ENCODE peak calls at places on chromosomes 5 and 9, in eight cellular contexts. One of them, this sample, is unnamed. For H3K27me3, the result is how much of the 10 kb centered on the place peaks cover.

GRCh38 chr5:59760798-59761348 is 132.7 kb downstream of the PDE4D start:
- DNase-seq in endothelial cell of umbilical vein: peak
- DNase-seq in colonic mucosa: no peak
- DNase-seq in neural progenitor cell: no peak
- DNase-seq in keratinocyte: no peak
- DNase-seq in astrocyte: peak
- DNase-seq in fibroblast of lung: peak
- DNase-seq in heart right ventricle: no peak
- DNase-seq in this sample: no peak

GRCh38 chr5:27124590-27124989 is 86.2 kb upstream of the CDH9 start:
- DNase-seq in endothelial cell of umbilical vein: no peak
- DNase-seq in colonic mucosa: no peak
- DNase-seq in neural progenitor cell: peak
- DNase-seq in keratinocyte: no peak
- DNase-seq in astrocyte: no peak
- DNase-seq in fibroblast of lung: peak
- DNase-seq in heart right ventricle: no peak
- DNase-seq in this sample: peak

GRCh38 chr9:135971892-135972291 is 10.7 kb upstream of the UBAC1 start:
- DNase-seq in endothelial cell of umbilical vein: no peak
- DNase-seq in colonic mucosa: peak
- DNase-seq in neural progenitor cell: peak
- DNase-seq in keratinocyte: peak
- DNase-seq in astrocyte: no peak
- DNase-seq in fibroblast of lung: no peak
- DNase-seq in heart right ventricle: no peak
- DNase-seq in this sample: no peak

GRCh38 chr5:137078171-137078665 is 420.9 kb downstream of the SPOCK1 start:
- DNase-seq in endothelial cell of umbilical vein: no peak
- DNase-seq in colonic mucosa: no peak
- DNase-seq in neural progenitor cell: no peak
- DNase-seq in keratinocyte: no peak
- DNase-seq in astrocyte: peak
- DNase-seq in fibroblast of lung: no peak
- DNase-seq in heart right ventricle: no peak
- DNase-seq in this sample: no peak

GRCh38 chr9:127942152-127943010 is 4.7 kb upstream of the DPM2 start:
- DNase-seq in endothelial cell of umbilical vein: peak
- DNase-seq in colonic mucosa: no peak
- DNase-seq in neural progenitor cell: peak
- DNase-seq in keratinocyte: no peak
- DNase-seq in astrocyte: no peak
- DNase-seq in fibroblast of lung: peak
- DNase-seq in heart right ventricle: peak
- DNase-seq in this sample: peak

GRCh38 chr5:178359738-178360137 is 127.1 kb upstream of the PHYKPL start:
- DNase-seq in endothelial cell of umbilical vein: no peak
- DNase-seq in colonic mucosa: no peak
- DNase-seq in neural progenitor cell: no peak
- DNase-seq in keratinocyte: no peak
- DNase-seq in astrocyte: no peak
- DNase-seq in fibroblast of lung: no peak
- DNase-seq in heart right ventricle: no peak
- DNase-seq in this sample: no peak

GRCh38 chr9:128051932-128052734 is 15.0 kb downstream of the NAIF1 start:
- DNase-seq in endothelial cell of umbilical vein: no peak
- DNase-seq in colonic mucosa: peak
- DNase-seq in neural progenitor cell: no peak
- DNase-seq in keratinocyte: peak
- DNase-seq in astrocyte: no peak
- DNase-seq in fibroblast of lung: no peak
- DNase-seq in heart right ventricle: no peak
- DNase-seq in this sample: no peak

GRCh38 chr5:124678478-124678877 is 68.0 kb downstream of the ZNF608 start:
- DNase-seq in endothelial cell of umbilical vein: no peak
- DNase-seq in colonic mucosa: no peak
- DNase-seq in neural progenitor cell: no peak
- DNase-seq in keratinocyte: no peak
- DNase-seq in astrocyte: no peak
- DNase-seq in fibroblast of lung: no peak
- DNase-seq in heart right ventricle: peak
- DNase-seq in this sample: no peak

GRCh38 chr9:76528642-76529190 is 69.7 kb downstream of the GCNT1 start:
- DNase-seq in endothelial cell of umbilical vein: no peak
- DNase-seq in colonic mucosa: no peak
- DNase-seq in neural progenitor cell: no peak
- DNase-seq in keratinocyte: no peak
- DNase-seq in astrocyte: no peak
- DNase-seq in fibroblast of lung: no peak
- DNase-seq in heart right ventricle: no peak
- DNase-seq in this sample: no peak

GRCh38 chr9:108469654-108470053 is 386.1 kb downstream of the ACTL7B start:
- DNase-seq in endothelial cell of umbilical vein: peak
- DNase-seq in colonic mucosa: no peak
- DNase-seq in neural progenitor cell: no peak
- DNase-seq in keratinocyte: no peak
- DNase-seq in astrocyte: peak
- DNase-seq in fibroblast of lung: peak
- DNase-seq in heart right ventricle: no peak
- DNase-seq in this sample: peak

GRCh38 chr5:118529361-118530154 is 458.8 kb downstream of the DTWD2 start:
- DNase-seq in endothelial cell of umbilical vein: no peak
- DNase-seq in colonic mucosa: no peak
- DNase-seq in neural progenitor cell: no peak
- DNase-seq in keratinocyte: no peak
- DNase-seq in astrocyte: no peak
- DNase-seq in fibroblast of lung: no peak
- DNase-seq in heart right ventricle: peak
- DNase-seq in this sample: peak

GRCh38 chr9:124441291-124441690 is 9.0 kb upstream of the ADGRD2 start:
- DNase-seq in endothelial cell of umbilical vein: no peak
- DNase-seq in colonic mucosa: no peak
- DNase-seq in neural progenitor cell: no peak
- DNase-seq in keratinocyte: no peak
- DNase-seq in astrocyte: no peak
- DNase-seq in fibroblast of lung: no peak
- DNase-seq in heart right ventricle: no peak
- DNase-seq in this sample: no peak

GRCh38 chr5:133763744-133764143 is 151.4 kb upstream of the FSTL4 start:
- DNase-seq in endothelial cell of umbilical vein: peak
- DNase-seq in colonic mucosa: no peak
- DNase-seq in neural progenitor cell: no peak
- DNase-seq in keratinocyte: no peak
- DNase-seq in astrocyte: no peak
- DNase-seq in fibroblast of lung: no peak
- DNase-seq in heart right ventricle: no peak
- DNase-seq in this sample: no peak

GRCh38 chr9:134356496-134357470 is 30.5 kb downstream of the RXRA start:
- DNase-seq in endothelial cell of umbilical vein: no peak
- DNase-seq in colonic mucosa: peak
- DNase-seq in neural progenitor cell: no peak
- DNase-seq in keratinocyte: no peak
- DNase-seq in astrocyte: no peak
- DNase-seq in fibroblast of lung: no peak
- DNase-seq in heart right ventricle: no peak
- DNase-seq in this sample: peak
- H3K4me3 ChIP-seq in endothelial cell of umbilical vein: no peak
- H3K4me3 ChIP-seq in colonic mucosa: no peak
- H3K4me3 ChIP-seq in neural progenitor cell: no peak
- H3K4me3 ChIP-seq in keratinocyte: no peak
- H3K4me3 ChIP-seq in astrocyte: no peak
- H3K4me3 ChIP-seq in fibroblast of lung: no peak
- H3K4me3 ChIP-seq in heart right ventricle: no peak
- H3K4me3 ChIP-seq in this sample: no peak

GRCh38 chr9:75333624-75334023 is 245.3 kb downstream of the OSTF1 start:
- DNase-seq in endothelial cell of umbilical vein: no peak
- DNase-seq in colonic mucosa: no peak
- DNase-seq in neural progenitor cell: peak
- DNase-seq in keratinocyte: no peak
- DNase-seq in astrocyte: no peak
- DNase-seq in fibroblast of lung: no peak
- DNase-seq in heart right ventricle: no peak
- DNase-seq in this sample: no peak
- TF ChIP-seq CTCF in endothelial cell of umbilical vein: no peak
- TF ChIP-seq CTCF in colonic mucosa: no peak
- TF ChIP-seq CTCF in neural progenitor cell: peak
- TF ChIP-seq CTCF in keratinocyte: no peak
- TF ChIP-seq CTCF in astrocyte: no peak
- TF ChIP-seq CTCF in fibroblast of lung: no peak
- TF ChIP-seq CTCF in heart right ventricle: peak
- TF ChIP-seq CTCF in this sample: no peak

DNA sequence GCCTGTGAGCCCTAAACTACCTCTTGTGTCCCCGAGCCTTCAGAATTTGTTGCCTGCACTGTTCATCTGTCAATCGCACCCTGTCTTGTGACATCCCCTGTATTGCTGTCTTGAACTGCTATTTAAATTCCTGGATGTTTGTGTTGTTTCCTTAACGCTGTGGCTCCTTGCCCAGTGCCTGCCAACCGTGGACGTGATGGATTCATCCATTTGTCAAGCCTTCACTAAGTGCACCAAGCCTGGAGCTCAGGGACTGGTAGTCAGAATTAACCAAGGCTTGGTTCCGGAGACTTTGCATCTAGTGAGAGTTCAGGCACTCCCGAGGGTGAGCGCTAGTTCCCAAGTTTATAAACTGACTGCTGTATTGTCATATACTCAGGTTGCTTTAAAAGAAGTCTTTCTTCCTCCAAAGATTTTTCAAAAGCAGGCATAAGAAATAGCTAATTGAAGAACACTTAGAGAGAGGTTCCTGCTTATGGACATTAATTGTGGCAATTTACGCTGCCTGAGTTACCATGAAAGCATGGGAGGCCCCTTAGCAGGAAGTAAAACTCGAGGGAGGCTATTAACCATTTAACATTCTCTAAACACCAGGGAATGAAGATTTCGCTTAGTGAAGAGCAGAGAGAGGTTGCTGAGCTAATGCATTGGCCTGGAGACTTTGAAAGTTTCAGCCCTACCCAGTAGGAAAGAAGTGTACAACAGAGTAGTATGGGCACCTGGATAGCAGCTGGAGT is 29.0 kb downstream of the RGS3 start:
- DNase-seq in endothelial cell of umbilical vein: peak
- DNase-seq in colonic mucosa: no peak
- DNase-seq in neural progenitor cell: no peak
- DNase-seq in keratinocyte: no peak
- DNase-seq in astrocyte: peak
- DNase-seq in fibroblast of lung: peak
- DNase-seq in heart right ventricle: peak
- DNase-seq in this sample: no peak
- H3K27me3 ChIP-seq in endothelial cell of umbilical vein: under half
- H3K27me3 ChIP-seq in colonic mucosa: under half
- H3K27me3 ChIP-seq in neural progenitor cell: under half
- H3K27me3 ChIP-seq in keratinocyte: under half
- H3K27me3 ChIP-seq in astrocyte: under half
- H3K27me3 ChIP-seq in fibroblast of lung: under half
- H3K27me3 ChIP-seq in heart right ventricle: under half
- H3K27me3 ChIP-seq in this sample: under half

GRCh38 chr5:172718527-172719114 is 52.4 kb downstream of the DUSP1 start:
- DNase-seq in endothelial cell of umbilical vein: no peak
- DNase-seq in colonic mucosa: no peak
- DNase-seq in neural progenitor cell: no peak
- DNase-seq in keratinocyte: no peak
- DNase-seq in astrocyte: no peak
- DNase-seq in fibroblast of lung: no peak
- DNase-seq in heart right ventricle: no peak
- DNase-seq in this sample: no peak

GRCh38 chr5:172715931-172716682 is 54.9 kb downstream of the DUSP1 start:
- DNase-seq in endothelial cell of umbilical vein: no peak
- DNase-seq in colonic mucosa: no peak
- DNase-seq in neural progenitor cell: peak
- DNase-seq in keratinocyte: no peak
- DNase-seq in astrocyte: no peak
- DNase-seq in fibroblast of lung: no peak
- DNase-seq in heart right ventricle: no peak
- DNase-seq in this sample: no peak

GRCh38 chr5:172717481-172718195 is 53.4 kb downstream of the DUSP1 start:
- DNase-seq in endothelial cell of umbilical vein: no peak
- DNase-seq in colonic mucosa: no peak
- DNase-seq in neural progenitor cell: no peak
- DNase-seq in keratinocyte: no peak
- DNase-seq in astrocyte: no peak
- DNase-seq in fibroblast of lung: no peak
- DNase-seq in heart right ventricle: no peak
- DNase-seq in this sample: no peak

GRCh38 chr5:172715421-172715780 is 55.6 kb downstream of the DUSP1 start:
- DNase-seq in endothelial cell of umbilical vein: no peak
- DNase-seq in colonic mucosa: no peak
- DNase-seq in neural progenitor cell: no peak
- DNase-seq in keratinocyte: no peak
- DNase-seq in astrocyte: no peak
- DNase-seq in fibroblast of lung: no peak
- DNase-seq in heart right ventricle: no peak
- DNase-seq in this sample: no peak

DNA sequence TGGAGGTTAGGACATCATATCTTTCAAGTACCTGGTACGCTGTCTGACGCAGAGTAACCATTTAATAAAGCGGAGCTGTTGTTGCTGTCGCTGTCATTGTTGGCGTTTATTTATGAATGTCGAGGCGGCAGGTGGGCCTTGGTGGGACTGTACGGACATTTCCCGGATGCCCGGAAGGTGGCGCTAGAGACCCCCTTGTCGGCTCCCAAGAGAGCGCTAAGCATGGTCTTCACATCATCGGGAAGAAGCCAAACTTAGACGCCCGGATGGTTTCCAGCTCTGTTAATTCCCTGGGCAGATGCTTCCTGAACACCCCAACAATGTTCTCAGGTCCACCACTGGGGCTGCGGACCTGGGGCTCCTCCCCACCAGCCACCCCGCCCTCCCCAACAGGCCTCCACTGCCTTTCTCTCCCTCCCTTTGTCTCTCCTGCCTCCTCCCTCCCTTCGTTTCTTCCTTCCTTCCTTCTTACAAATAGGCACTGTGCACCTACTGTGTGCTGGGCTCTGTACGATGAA is 54.1 kb downstream of the DUSP1 start:
- DNase-seq in endothelial cell of umbilical vein: peak
- DNase-seq in colonic mucosa: peak
- DNase-seq in neural progenitor cell: peak
- DNase-seq in keratinocyte: peak
- DNase-seq in astrocyte: peak
- DNase-seq in fibroblast of lung: peak
- DNase-seq in heart right ventricle: peak
- DNase-seq in this sample: peak
- H3K4me3 ChIP-seq in endothelial cell of umbilical vein: no peak
- H3K4me3 ChIP-seq in colonic mucosa: no peak
- H3K4me3 ChIP-seq in neural progenitor cell: no peak
- H3K4me3 ChIP-seq in keratinocyte: no peak
- H3K4me3 ChIP-seq in astrocyte: no peak
- H3K4me3 ChIP-seq in fibroblast of lung: no peak
- H3K4me3 ChIP-seq in heart right ventricle: no peak
- H3K4me3 ChIP-seq in this sample: no peak